ENCODE peak calls at places on chromosomes 16 and 17, in six cellular contexts. Q, E, V, K, C and W are unnamed samples.

GRCh38 chr16:14562691-14563491 is 67.2 kb downstream of the PARN start:
- DNase-seq in Q (peak; percentile 69), E (peak; percentile 11), V (peak; percentile 56), K (no peak), C (no peak), W (peak; percentile 57)

GRCh38 chr17:55282379-55282702 is 17.6 kb downstream of the HLF start:
- DNase-seq in Q (no peak), E (no peak), V (no peak), K (no peak), C (no peak), W (no peak)

GRCh38 chr16:27918755-27919154 is 144.8 kb downstream of the GSG1L start:
- DNase-seq in Q (peak; percentile 18), E (no peak), V (no peak), K (no peak), C (no peak), W (peak; percentile 2)

GRCh38 chr16:55491691-55492090 is 12.7 kb downstream of the MMP2 start:
- DNase-seq in Q (no peak), E (no peak), V (no peak), K (no peak), C (no peak), W (no peak)

GRCh38 chr16:52491216-52491615 is 55.7 kb downstream of the TOX3 start:
- DNase-seq in Q (no peak), E (no peak), V (no peak), K (no peak), C (no peak), W (no peak)

GRCh38 chr17:47205419-47205963 is 3.7 kb upstream of the MYL4 start:
- DNase-seq in Q (peak; percentile 65), E (no peak), V (peak; percentile 71), K (peak; percentile 26), C (no peak), W (peak; percentile 89)

GRCh38 chr16:20901441-20902112 is 1.0 kb downstream of the LYRM1 start:
- DNase-seq in Q (peak; percentile 62), E (peak; percentile 73), V (peak; percentile 75), K (peak; percentile 29), C (peak; percentile 84), W (peak; percentile 52)

GRCh38 chr17:3907483-3908216 is 8.6 kb downstream of the P2RX1 start:
- DNase-seq in Q (no peak), E (no peak), V (no peak), K (no peak), C (no peak), W (no peak)

GRCh38 chr16:77043076-77043475 is 147.9 kb upstream of the MON1B start:
- DNase-seq in Q (peak; percentile 41), E (peak; percentile 43), V (peak; percentile 47), K (no peak), C (no peak), W (peak; percentile 0)

GRCh38 chr16:3902731-3903130 is 22.2 kb upstream of the CREBBP start:
- DNase-seq in Q (no peak), E (no peak), V (no peak), K (no peak), C (no peak), W (no peak)

GRCh38 chr17:29722411-29723198 is 99.9 kb upstream of the CORO6 start:
- DNase-seq in Q (peak; percentile 93), E (peak; percentile 97), V (peak; percentile 97), K (no peak), C (no peak), W (peak; percentile 92)

GRCh38 chr16:69531988-69532387 is 33.8 kb upstream of the NFAT5 start:
- DNase-seq in Q (no peak), E (no peak), V (no peak), K (no peak), C (no peak), W (no peak)

GRCh38 chr16:69534720-69535119 is 31.0 kb upstream of the NFAT5 start:
- DNase-seq in Q (no peak), E (no peak), V (no peak), K (no peak), C (no peak), W (no peak)

GRCh38 chr16:69535123-69536050 is 30.4 kb upstream of the NFAT5 start:
- DNase-seq in Q (peak; percentile 55), E (no peak), V (peak; percentile 59), K (no peak), C (no peak), W (peak; percentile 66)

GRCh38 chr16:69537706-69538080 is 28.1 kb upstream of the NFAT5 start:
- DNase-seq in Q (no peak), E (no peak), V (no peak), K (no peak), C (no peak), W (no peak)

DNA sequence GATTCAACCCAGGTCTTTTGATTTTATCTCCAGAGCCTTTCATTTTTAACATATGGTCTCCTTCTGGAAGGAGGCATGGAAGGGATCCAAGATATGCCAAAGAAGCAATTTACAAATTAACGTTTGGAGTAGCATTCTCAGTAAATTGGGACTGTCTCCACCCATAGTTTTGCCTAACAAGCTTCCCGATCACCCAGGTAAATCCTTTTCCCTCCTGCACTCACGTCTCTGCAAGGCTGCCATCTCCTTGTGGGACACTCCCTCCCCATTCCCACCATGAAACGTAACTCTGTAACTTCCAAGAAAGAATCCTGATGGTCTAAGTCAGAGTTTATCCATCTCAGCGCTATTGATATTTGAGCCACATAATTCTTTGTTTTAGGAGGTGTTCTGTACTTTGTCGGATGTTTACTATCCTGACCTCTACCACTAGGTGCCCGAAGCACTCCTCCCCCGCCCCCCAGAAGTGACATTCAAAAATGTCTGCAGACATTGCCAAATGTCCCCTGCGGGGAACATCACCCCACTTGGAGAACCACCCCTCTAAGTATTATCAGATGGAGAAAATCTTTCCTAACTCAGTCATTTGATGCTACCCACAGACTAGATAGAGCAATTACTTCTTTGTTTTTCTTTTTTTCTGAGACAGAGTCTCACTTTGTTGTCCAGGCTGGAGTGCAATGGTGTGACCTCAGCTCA is 32.9 kb upstream of the NFAT5 start:
- DNase-seq in Q (no peak), E (no peak), V (no peak), K (no peak), C (no peak), W (peak; percentile 24)
- TF ChIP-seq CTCF in Q (no peak), E (no peak), V (no peak), K (no peak), C (no peak), W (peak; percentile 1)

DNA sequence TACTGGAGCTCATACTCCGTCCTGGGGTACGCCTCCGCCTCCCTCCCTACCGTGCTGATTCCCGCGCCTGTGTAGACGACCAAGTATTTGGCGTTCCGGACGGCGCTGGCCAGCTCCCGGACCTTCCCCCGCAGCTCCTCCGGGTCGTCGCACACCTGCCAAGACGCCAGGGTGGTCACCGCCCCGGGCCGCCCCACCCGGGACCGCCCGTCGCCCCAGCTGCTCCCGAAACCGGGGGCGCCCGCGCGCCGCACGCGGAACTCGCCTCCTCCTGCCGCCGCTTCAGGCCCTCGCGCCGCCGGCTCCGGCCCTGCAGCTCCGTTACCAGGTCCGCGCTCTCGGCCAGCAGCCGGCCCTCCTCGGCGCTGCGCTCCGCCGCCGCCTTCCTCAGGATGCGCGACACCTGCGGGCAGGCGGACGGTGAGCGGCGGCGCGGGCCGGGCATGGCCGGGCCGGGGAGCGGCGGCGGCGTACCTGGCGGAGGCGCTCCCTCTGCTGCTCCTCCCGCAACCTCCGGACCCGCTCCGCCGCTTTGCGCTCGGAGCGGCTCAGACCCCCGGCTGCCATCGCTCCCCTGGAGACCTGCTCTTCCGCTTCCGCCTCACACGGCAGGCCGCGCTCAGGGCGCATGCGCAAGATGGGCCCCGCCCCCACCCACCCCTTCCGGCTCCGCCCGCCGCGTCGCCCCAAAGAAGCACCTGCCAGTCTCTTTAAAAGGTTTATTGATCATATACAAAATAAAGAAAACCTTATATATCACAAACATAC is at the start of gene SIRT7:
- DNase-seq in Q (peak; percentile 48), E (peak; percentile 82), V (peak; percentile 76), K (peak; percentile 84), C (no peak), W (peak; percentile 58)
- H3K4me3 ChIP-seq in Q (peak within 1 kb of the TSS; percentile 60), E (peak within 1 kb of the TSS; percentile 75), V (peak within 1 kb of the TSS; percentile 69), K (peak within 1 kb of the TSS; percentile 99), C (peak within 1 kb of the TSS; percentile 97), W (peak within 1 kb of the TSS; percentile 58)

GRCh38 chr16:9821970-9822369 is 360.3 kb downstream of the GRIN2A start:
- DNase-seq in Q (no peak), E (no peak), V (no peak), K (no peak), C (no peak), W (no peak)

GRCh38 chr16:9821331-9821730 is 360.9 kb downstream of the GRIN2A start:
- DNase-seq in Q (no peak), E (no peak), V (no peak), K (no peak), C (no peak), W (no peak)

GRCh38 chr16:9823510-9823909 is 358.7 kb downstream of the GRIN2A start:
- DNase-seq in Q (no peak), E (no peak), V (no peak), K (no peak), C (no peak), W (no peak)

GRCh38 chr16:9818702-9819101 is 363.5 kb downstream of the GRIN2A start:
- DNase-seq in Q (no peak), E (no peak), V (no peak), K (no peak), C (no peak), W (no peak)

DNA sequence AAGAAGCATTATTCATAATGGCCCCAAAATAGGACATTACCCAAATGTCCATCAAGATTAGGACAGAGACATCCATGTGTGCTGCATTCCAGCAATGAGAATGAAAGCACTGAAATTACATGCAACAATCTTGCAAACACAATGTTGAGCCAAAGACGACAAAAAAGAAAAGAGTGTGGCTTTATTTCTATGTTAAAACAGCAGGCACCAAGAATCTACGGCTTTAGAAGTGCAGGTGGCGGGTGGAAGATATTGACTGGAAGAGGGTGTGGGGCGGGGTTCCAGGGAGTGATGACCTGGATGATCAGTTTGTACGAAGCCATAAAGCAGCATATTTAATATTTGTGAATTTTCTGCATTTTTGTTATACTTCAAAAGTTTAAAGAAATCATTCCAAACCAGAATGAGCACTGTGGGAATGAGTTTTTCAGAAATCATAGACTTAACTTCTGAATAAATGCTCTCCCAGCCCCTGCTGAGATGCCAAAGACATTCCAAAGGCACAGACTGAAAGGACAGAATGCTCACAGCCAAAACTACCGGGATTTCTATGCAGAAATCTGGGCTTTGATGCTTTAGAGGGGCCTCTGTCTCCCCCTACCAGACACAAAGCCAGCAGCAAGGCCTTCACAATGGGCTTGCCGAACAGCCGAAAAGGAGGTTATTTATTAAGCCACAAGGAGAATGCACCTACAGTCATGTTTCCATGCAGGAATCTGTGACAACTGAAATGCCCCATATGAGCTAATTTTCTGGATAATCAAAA is 361.6 kb downstream of the GRIN2A start:
- DNase-seq in Q (no peak), E (no peak), V (no peak), K (no peak), C (no peak), W (no peak)
- TF ChIP-seq CTCF in Q (no peak), E (no peak), V (no peak), K (no peak), C (no peak), W (no peak)

DNA sequence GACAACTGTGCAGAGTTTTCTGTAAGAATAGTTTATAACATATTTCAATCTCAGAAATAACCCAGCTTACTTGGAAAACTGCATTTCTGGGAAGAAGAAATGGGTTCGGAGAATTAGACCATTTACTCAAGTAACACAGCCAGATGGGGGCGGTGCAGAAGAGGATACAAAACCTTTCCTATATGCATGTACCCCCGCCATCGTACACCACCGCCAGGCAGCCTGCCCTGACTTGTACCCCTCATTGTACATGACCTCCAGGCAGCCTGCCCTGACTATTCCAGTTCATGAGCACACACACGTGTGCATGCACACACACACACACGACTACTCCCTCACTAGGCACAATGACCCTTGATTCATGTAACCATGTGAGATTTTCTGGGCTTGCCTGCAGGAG is 154.0 kb downstream of the C16orf78 start:
- DNase-seq in Q (peak; percentile 6), E (no peak), V (peak; percentile 16), K (no peak), C (no peak), W (no peak)
- H3K4me3 ChIP-seq in Q (no peak overlapping the region), E (no peak overlapping the region), V (peak overlapping the region; percentile 11), K (peak overlapping the region; percentile 28), C (peak overlapping the region; percentile 35), W (no peak overlapping the region)